ENCODE peak calls at places on chromosomes 4 and X, in eight cellular contexts. A is NT2/D1, M is H9, I is fibroblast of lung, P is GM12878, R is mesenchymal stem cell, O is IMR-90, U is H1. C is an unnamed sample.

GRCh38 chr4:20323991-20324390 is 72.3 kb downstream of the SLIT2 start:
- DNase-seq in A (no peak), M (no peak), I (peak; percentile 46), P (no peak), R (peak; percentile 34), O (peak; percentile 47), U (no peak), C (no peak)

GRCh38 chr4:60579335-60579734 is 620.8 kb upstream of the ADGRL3 start:
- DNase-seq in A (no peak), M (no peak), I (peak; percentile 1), P (no peak), R (no peak), O (peak; percentile 40), U (no peak), C (peak; percentile 85)

GRCh38 chr4:2432991-2433530 is 14.3 kb downstream of the CFAP99 start:
- DNase-seq in A (no peak), M (peak; percentile 30), I (peak; percentile 76), P (no peak), R (peak; percentile 66), O (peak; percentile 64), U (no peak), C (peak; percentile 32)

GRCh38 chr4:21469438-21470032 is 479.0 kb downstream of the KCNIP4 start:
- DNase-seq in A (no peak), M (no peak), I (peak; percentile 14), P (no peak), R (peak; percentile 42), O (no peak), U (no peak), C (peak; percentile 15)

GRCh38 chr4:85595098-85595775 is 120.3 kb downstream of the ARHGAP24 start:
- DNase-seq in A (no peak), M (no peak), I (no peak), P (no peak), R (no peak), O (no peak), U (no peak), C (no peak)

GRCh38 chrX:118459494-118459893 is 36.1 kb upstream of the DOCK11 start:
- DNase-seq in A (no peak), M (no peak), I (peak; percentile 31), P (peak; percentile 2), R (peak; percentile 44), O (peak; percentile 47), U (no peak), C (peak; percentile 52)

GRCh38 chrX:123961268-123962005 is at the start of gene STAG2:
- DNase-seq in A (peak; percentile 55), M (peak; percentile 80), I (peak; percentile 81), P (peak; percentile 21), R (peak; percentile 93), O (peak; percentile 85), U (peak; percentile 62), C (peak; percentile 79)

GRCh38 chrX:153969904-153970397 is 1.7 kb downstream of the HCFC1 start:
- DNase-seq in A (no peak), M (no peak), I (peak; percentile 46), P (no peak), R (peak; percentile 53), O (peak; percentile 23), U (no peak), C (peak; percentile 10)

GRCh38 chrX:130330146-130330545 is 9.6 kb upstream of the SLC25A14 start:
- DNase-seq in A (no peak), M (no peak), I (no peak), P (no peak), R (no peak), O (no peak), U (no peak), C (peak; percentile 71)

GRCh38 chr4:158811216-158811540 is 42.4 kb downstream of the FNIP2 start:
- DNase-seq in A (no peak), M (no peak), I (no peak), P (no peak), R (no peak), O (no peak), U (no peak), C (no peak)

GRCh38 chr4:4857809-4858508 is 1.5 kb upstream of the MSX1 start:
- DNase-seq in A (no peak), M (no peak), I (no peak), P (no peak), R (no peak), O (no peak), U (no peak), C (no peak)

GRCh38 chr4:4859799-4860380 is 425 bp downstream of the MSX1 start:
- DNase-seq in A (no peak), M (no peak), I (no peak), P (no peak), R (peak; percentile 15), O (no peak), U (no peak), C (no peak)

GRCh38 chr4:4859010-4859798 is at the start of gene MSX1:
- DNase-seq in A (peak; percentile 83), M (peak; percentile 96), I (peak; percentile 84), P (no peak), R (peak; percentile 88), O (peak; percentile 75), U (peak; percentile 92), C (peak; percentile 75)

GRCh38 chr4:4857001-4857808 is 2.3 kb upstream of the MSX1 start:
- DNase-seq in A (no peak), M (no peak), I (no peak), P (no peak), R (no peak), O (no peak), U (no peak), C (no peak)

DNA sequence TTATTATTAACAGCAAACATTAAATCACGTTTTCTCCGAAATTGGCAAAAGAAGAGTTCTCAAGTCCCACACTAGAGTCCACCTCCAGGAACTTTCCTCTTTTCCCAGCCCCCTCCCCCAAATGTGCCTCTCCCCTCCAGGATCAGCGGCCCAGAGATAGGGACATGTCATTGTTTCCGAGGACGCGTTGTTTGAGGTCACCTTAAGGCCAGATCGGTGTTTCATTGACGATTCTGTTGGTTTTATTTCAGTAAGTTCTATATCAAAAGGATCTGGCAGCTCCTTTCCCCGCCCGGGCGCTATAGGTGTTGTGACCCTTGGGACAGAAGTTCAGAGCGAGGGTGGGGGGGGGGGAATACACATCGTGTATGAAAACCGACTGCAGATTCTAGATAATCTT is 938 bp upstream of the MSX1 start:
- DNase-seq in A (no peak), M (no peak), I (no peak), P (no peak), R (no peak), O (no peak), U (no peak), C (no peak)
- H3K9ac ChIP-seq in A (no peak overlapping the region), M (no peak overlapping the region), I (no peak overlapping the region), P (no peak overlapping the region), R (no peak overlapping the region), O (no peak overlapping the region), U (no peak overlapping the region), C (no peak overlapping the region)

DNA sequence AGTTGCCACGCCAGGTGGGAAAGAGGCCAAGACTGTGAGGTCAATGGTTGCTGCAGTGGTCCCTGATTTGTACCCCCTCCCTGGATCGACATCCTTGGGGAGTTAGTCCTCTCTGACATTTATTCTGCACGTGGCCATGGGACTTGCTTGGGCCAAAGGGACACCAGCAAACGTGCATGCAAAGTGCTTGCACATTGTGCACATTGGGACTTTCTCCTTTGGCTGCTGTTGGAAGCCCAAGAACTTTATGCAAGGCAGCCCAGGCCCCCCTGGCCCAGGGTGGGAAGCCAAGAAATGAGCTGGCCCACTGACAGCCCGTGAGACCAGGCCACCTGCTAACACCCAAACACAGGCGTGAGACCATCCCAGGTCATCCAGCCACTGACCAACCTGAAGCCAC is 38.1 kb downstream of the SLC2A9 start:
- DNase-seq in A (no peak), M (no peak), I (no peak), P (no peak), R (no peak), O (no peak), U (no peak), C (no peak)
- H3K9ac ChIP-seq in A (no peak overlapping the region), M (no peak overlapping the region), I (no peak overlapping the region), P (no peak overlapping the region), R (no peak overlapping the region), O (no peak overlapping the region), U (no peak overlapping the region), C (no peak overlapping the region)

DNA sequence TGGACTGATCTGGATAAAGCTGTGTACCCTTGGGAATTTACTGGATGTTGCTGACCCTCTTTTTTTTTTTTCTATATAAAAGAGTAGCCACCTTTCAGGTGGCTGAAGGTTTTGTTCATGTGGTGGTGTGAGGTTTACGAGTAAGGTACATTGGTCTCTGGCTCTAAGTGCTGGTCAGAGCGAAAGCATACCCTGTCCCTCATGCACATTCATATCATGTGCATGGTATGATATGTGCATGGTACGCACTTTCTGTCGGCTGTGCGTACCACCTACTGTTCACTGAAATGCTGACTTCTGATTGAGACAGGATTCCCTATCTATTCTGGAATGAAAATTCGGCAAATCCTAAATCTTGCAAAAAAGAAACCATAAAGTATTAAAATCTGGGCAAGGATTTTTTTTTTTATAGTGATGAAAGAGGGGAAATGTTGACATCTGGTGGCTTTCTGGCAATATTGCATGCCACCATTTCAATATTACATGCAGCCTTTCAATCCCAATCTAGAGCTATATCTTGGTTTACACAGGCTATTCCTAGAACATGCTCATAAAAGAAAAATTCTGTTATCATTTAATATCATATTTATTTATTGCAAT is 32.8 kb downstream of the FAM149A start:
- DNase-seq in A (no peak), M (no peak), I (peak; percentile 14), P (no peak), R (peak; percentile 39), O (peak; percentile 27), U (no peak), C (peak; percentile 45)
- H3K9ac ChIP-seq in A (no peak overlapping the region), M (no peak overlapping the region), I (no peak overlapping the region), P (no peak overlapping the region), R (peak overlapping the region; percentile 13), O (no peak overlapping the region), U (no peak overlapping the region), C (no peak overlapping the region)

GRCh38 chrX:13081385-13082285 is 37.2 kb upstream of the FAM9C start:
- DNase-seq in A (no peak), M (no peak), I (no peak), P (peak; percentile 77), R (no peak), O (peak; percentile 54), U (no peak), C (no peak)
- H3K9ac ChIP-seq in A (no peak overlapping the region), M (no peak overlapping the region), I (no peak overlapping the region), P (peak overlapping the region; percentile 68), R (no peak overlapping the region), O (no peak overlapping the region), U (no peak overlapping the region), C (no peak overlapping the region)

DNA sequence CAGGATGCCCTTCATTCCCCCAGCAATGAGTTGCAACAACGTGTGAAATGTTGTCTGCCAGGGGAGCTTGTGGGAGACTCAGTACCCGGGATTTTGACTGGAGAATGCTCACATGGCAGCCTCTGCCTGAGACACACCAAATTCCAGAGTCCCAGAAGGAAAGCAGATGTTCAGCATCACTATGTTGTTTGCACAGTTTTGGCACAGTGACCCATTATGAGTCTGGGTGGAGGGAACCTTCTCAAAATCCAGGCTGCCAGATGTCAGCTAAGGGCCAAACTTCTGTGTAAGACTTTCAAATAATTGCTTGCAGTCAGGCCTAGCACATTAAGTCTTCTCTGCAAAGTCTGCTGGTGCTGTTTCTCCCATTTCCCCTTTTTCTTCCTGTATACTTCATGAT is 1029.6 kb upstream of the TENM3 start:
- DNase-seq in A (no peak), M (no peak), I (no peak), P (no peak), R (no peak), O (no peak), U (no peak), C (no peak)
- H3K9ac ChIP-seq in A (no peak overlapping the region), M (no peak overlapping the region), I (no peak overlapping the region), P (no peak overlapping the region), R (no peak overlapping the region), O (no peak overlapping the region), U (no peak overlapping the region), C (no peak overlapping the region)

C was measured in PC-3.